ENCODE peak calls at places on chromosomes 4 and X, in four cellular contexts. S, V, T and K are unnamed samples.
A peak's percentile ranks its signal among the peaks of the same experiment; 100 is the strongest.

GRCh38 chr4:41882622-41883347 is 52.4 kb upstream of the TMEM33 start:
- DNase-seq in S (no peak), V (peak; percentile 37), T (peak; percentile 39), K (peak; percentile 28)

GRCh38 chr4:64205376-64205775 is 203.9 kb downstream of the TECRL start:
- DNase-seq in S (no peak), V (no peak), T (no peak), K (no peak)

GRCh38 chr4:81632581-81633247 is 161.0 kb upstream of the RASGEF1B start:
- DNase-seq in S (no peak), V (no peak), T (peak; percentile 69), K (no peak)

GRCh38 chr4:33060873-33061542 is 2340.8 kb downstream of the PCDH7 start:
- DNase-seq in S (peak; percentile 55), V (peak; percentile 68), T (peak; percentile 69), K (no peak)

GRCh38 chrX:37993857-37994619 is 12.3 kb upstream of the SYTL5 start:
- DNase-seq in S (peak; percentile 76), V (no peak), T (peak; percentile 33), K (peak; percentile 2)

GRCh38 chrX:107000013-107000515 is at the start of gene MORC4:
- DNase-seq in S (peak; percentile 91), V (peak; percentile 82), T (peak; percentile 82), K (peak; percentile 10)

GRCh38 chr4:140309124-140309870 is 64.1 kb upstream of the SCOC start:
- DNase-seq in S (no peak), V (peak; percentile 73), T (peak; percentile 24), K (no peak)

GRCh38 chrX:131288738-131289511 is at the start of gene IGSF1:
- DNase-seq in S (no peak), V (no peak), T (no peak), K (no peak)

GRCh38 chr4:7665321-7665720 is 230.6 kb upstream of the PSAPL1 start:
- DNase-seq in S (no peak), V (no peak), T (no peak), K (no peak)

GRCh38 chrX:69197690-69198089 is 32.4 kb upstream of the PJA1 start:
- DNase-seq in S (no peak), V (no peak), T (no peak), K (no peak)